ENCODE peak calls at places on chromosomes 3 and 15, in ten cellular contexts. Q, D, E, R, Y, L, K, F, Z and A are unnamed samples.

GRCh38 chr3:13608969-13609725 is 60.2 kb downstream of the FBLN2 start:
- DNase-seq in Q (no peak), D (no peak), E (no peak), R (no peak), Y (no peak), L (no peak), K (no peak), F (no peak), Z (no peak), A (no peak)

GRCh38 chr15:27042646-27043045 is 71.7 kb downstream of the GABRG3 start:
- DNase-seq in Q (no peak), D (peak), E (no peak), R (no peak), Y (peak), L (no peak), K (no peak), F (no peak), Z (no peak), A (no peak)

GRCh38 chr15:77292924-77293558 is 126.9 kb downstream of the PEAK1 start:
- DNase-seq in Q (no peak), D (no peak), E (no peak), R (no peak), Y (no peak), L (peak), K (no peak), F (no peak), Z (no peak), A (no peak)

GRCh38 chr3:115217678-115218451 is 70.8 kb upstream of the ZBTB20 start:
- DNase-seq in Q (peak), D (no peak), E (peak), R (no peak), Y (peak), L (peak), K (peak), F (peak), Z (no peak), A (peak)

GRCh38 chr3:101279162-101279561 is 41.2 kb downstream of the IMPG2 start:
- DNase-seq in Q (no peak), D (no peak), E (no peak), R (no peak), Y (no peak), L (peak), K (no peak), F (no peak), Z (no peak), A (no peak)

GRCh38 chr3:125594581-125595011 is 701 bp downstream of the OSBPL11 start:
- DNase-seq in Q (no peak), D (no peak), E (no peak), R (no peak), Y (no peak), L (no peak), K (peak), F (no peak), Z (peak), A (peak)

GRCh38 chr3:82044918-82045715 is 283.7 kb upstream of the GBE1 start:
- DNase-seq in Q (no peak), D (no peak), E (no peak), R (no peak), Y (peak), L (no peak), K (no peak), F (no peak), Z (no peak), A (no peak)

GRCh38 chr3:114299421-114299820 is 5.6 kb downstream of the TIGIT start:
- DNase-seq in Q (no peak), D (no peak), E (no peak), R (no peak), Y (no peak), L (no peak), K (no peak), F (no peak), Z (no peak), A (peak)

GRCh38 chr15:63040954-63041353 is 1.6 kb upstream of the TPM1 start:
- DNase-seq in Q (no peak), D (no peak), E (no peak), R (no peak), Y (no peak), L (no peak), K (no peak), F (no peak), Z (no peak), A (no peak)

GRCh38 chr3:139310474-139310933 is 33.3 kb upstream of the MRPS22 start:
- DNase-seq in Q (no peak), D (no peak), E (peak), R (no peak), Y (no peak), L (peak), K (no peak), F (no peak), Z (no peak), A (no peak)

GRCh38 chr3:139303216-139303615 is 40.6 kb upstream of the MRPS22 start:
- DNase-seq in Q (no peak), D (no peak), E (no peak), R (no peak), Y (no peak), L (no peak), K (no peak), F (no peak), Z (no peak), A (no peak)

GRCh38 chr3:146709969-146710368 is 104.8 kb upstream of the PLSCR5 start:
- DNase-seq in Q (no peak), D (no peak), E (no peak), R (no peak), Y (no peak), L (peak), K (no peak), F (no peak), Z (no peak), A (no peak)

GRCh38 chr15:42457445-42458442 is 33.2 kb downstream of the ZNF106 start:
- DNase-seq in Q (no peak), D (peak), E (peak), R (no peak), Y (no peak), L (peak), K (peak), F (no peak), Z (no peak), A (no peak)

GRCh38 chr3:183586477-183586876 is 31.0 kb upstream of the KLHL6 start:
- DNase-seq in Q (no peak), D (no peak), E (no peak), R (no peak), Y (no peak), L (no peak), K (no peak), F (no peak), Z (no peak), A (no peak)

GRCh38 chr3:63791974-63792373 is 27.1 kb upstream of the C3orf49 start:
- DNase-seq in Q (no peak), D (no peak), E (peak), R (no peak), Y (peak), L (peak), K (no peak), F (no peak), Z (no peak), A (peak)

GRCh38 chr3:105997800-105998526 is 129.2 kb upstream of the CBLB start:
- DNase-seq in Q (no peak), D (peak), E (peak), R (no peak), Y (no peak), L (peak), K (no peak), F (no peak), Z (no peak), A (no peak)

GRCh38 chr15:84755736-84756527 is 7.5 kb downstream of the ZNF592 start:
- DNase-seq in Q (no peak), D (no peak), E (no peak), R (no peak), Y (no peak), L (no peak), K (peak), F (no peak), Z (no peak), A (no peak)

GRCh38 chr3:179666436-179667035 is 13.7 kb downstream of the USP13 start:
- DNase-seq in Q (no peak), D (no peak), E (no peak), R (no peak), Y (peak), L (no peak), K (no peak), F (no peak), Z (no peak), A (peak)

GRCh38 chr15:37134699-37135131 is 34.4 kb upstream of the MEIS2 start:
- DNase-seq in Q (no peak), D (no peak), E (no peak), R (no peak), Y (peak), L (peak), K (no peak), F (no peak), Z (no peak), A (peak)

GRCh38 chr15:68362537-68363126 is 69.3 kb downstream of the ITGA11 start:
- DNase-seq in Q (no peak), D (no peak), E (no peak), R (no peak), Y (no peak), L (no peak), K (no peak), F (no peak), Z (no peak), A (no peak)

GRCh38 chr15:78204351-78205309 is 29.7 kb downstream of the ACSBG1 start:
- DNase-seq in Q (no peak), D (peak), E (no peak), R (no peak), Y (no peak), L (no peak), K (no peak), F (no peak), Z (no peak), A (no peak)